ENCODE peak calls at places on chromosomes 7 and 10, in five cellular contexts. One of them, this sample, is unnamed.

GRCh38 chr10:101816913-101817541 is 1.2 kb downstream of the OGA start:
- DNase-seq in transverse colon: no peak
- DNase-seq in HepG2: no peak
- DNase-seq in prostate gland: no peak
- DNase-seq in HCT116: no peak
- DNase-seq in this sample: no peak

GRCh38 chr10:89332092-89332633 is 4.4 kb downstream of the IFIT3 start:
- DNase-seq in transverse colon: no peak
- DNase-seq in HepG2: peak; percentile 41
- DNase-seq in prostate gland: no peak
- DNase-seq in HCT116: no peak
- DNase-seq in this sample: no peak

GRCh38 chr7:33040803-33041516 is 21.6 kb downstream of the NT5C3A start:
- DNase-seq in transverse colon: peak; percentile 80
- DNase-seq in HepG2: no peak
- DNase-seq in prostate gland: peak; percentile 9
- DNase-seq in HCT116: no peak
- DNase-seq in this sample: no peak

GRCh38 chr10:75345738-75346137 is 55.8 kb downstream of the ZNF503 start:
- DNase-seq in transverse colon: no peak
- DNase-seq in HepG2: peak; percentile 7
- DNase-seq in prostate gland: no peak
- DNase-seq in HCT116: no peak
- DNase-seq in this sample: no peak

GRCh38 chr7:55280031-55280454 is 85.1 kb upstream of the LANCL2 start:
- DNase-seq in transverse colon: peak; percentile 65
- DNase-seq in HepG2: peak; percentile 55
- DNase-seq in prostate gland: peak; percentile 55
- DNase-seq in HCT116: peak; percentile 59
- DNase-seq in this sample: peak; percentile 45

GRCh38 chr7:1995426-1995825 is 237.3 kb downstream of the MAD1L1 start:
- DNase-seq in transverse colon: no peak
- DNase-seq in HepG2: no peak
- DNase-seq in prostate gland: no peak
- DNase-seq in HCT116: no peak
- DNase-seq in this sample: no peak

GRCh38 chr7:95476904-95477594 is 8.7 kb upstream of the ASB4 start:
- DNase-seq in transverse colon: peak; percentile 72
- DNase-seq in HepG2: peak; percentile 73
- DNase-seq in prostate gland: peak; percentile 64
- DNase-seq in HCT116: peak; percentile 62
- DNase-seq in this sample: no peak

GRCh38 chr7:96321670-96322372 is at the start of gene SLC25A13:
- DNase-seq in transverse colon: peak; percentile 93
- DNase-seq in HepG2: peak; percentile 86
- DNase-seq in prostate gland: peak; percentile 77
- DNase-seq in HCT116: peak; percentile 75
- DNase-seq in this sample: peak; percentile 69

GRCh38 chr7:43444711-43445578 is 138.0 kb upstream of the STK17A start:
- DNase-seq in transverse colon: no peak
- DNase-seq in HepG2: no peak
- DNase-seq in prostate gland: no peak
- DNase-seq in HCT116: no peak
- DNase-seq in this sample: no peak

GRCh38 chr7:22267989-22268615 is 88.9 kb downstream of the RAPGEF5 start:
- DNase-seq in transverse colon: no peak
- DNase-seq in HepG2: no peak
- DNase-seq in prostate gland: no peak
- DNase-seq in HCT116: no peak
- DNase-seq in this sample: no peak

GRCh38 chr10:119125942-119126341 is 22.0 kb downstream of the DENND10 start:
- DNase-seq in transverse colon: no peak
- DNase-seq in HepG2: no peak
- DNase-seq in prostate gland: no peak
- DNase-seq in HCT116: no peak
- DNase-seq in this sample: no peak

GRCh38 chr7:133859191-133859590 is 267.9 kb upstream of the LRGUK start:
- DNase-seq in transverse colon: no peak
- DNase-seq in HepG2: no peak
- DNase-seq in prostate gland: no peak
- DNase-seq in HCT116: no peak
- DNase-seq in this sample: no peak

DNA sequence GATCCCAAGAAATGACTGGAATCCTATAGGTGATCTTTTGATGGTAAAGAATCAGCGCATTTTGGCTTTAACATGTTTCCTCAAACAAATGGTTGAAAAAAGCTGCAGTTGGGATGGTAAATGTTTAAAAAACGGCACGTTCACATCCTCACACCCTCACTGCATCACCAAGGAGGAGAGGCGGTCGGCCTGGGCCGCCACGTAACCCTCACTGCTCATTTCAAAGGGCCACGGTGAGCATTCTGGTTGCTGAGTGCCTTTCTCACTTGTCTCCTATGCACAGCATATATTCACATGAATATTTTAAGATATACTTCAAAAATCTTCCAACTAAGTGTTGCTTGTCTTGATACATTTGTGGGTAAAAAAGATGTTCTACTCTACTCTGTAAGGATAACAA is 233.2 kb downstream of the DNAJB6 start:
- DNase-seq in transverse colon: no peak
- DNase-seq in HepG2: no peak
- DNase-seq in prostate gland: no peak
- DNase-seq in HCT116: no peak
- DNase-seq in this sample: no peak
- H3K9me3 ChIP-seq in transverse colon: no peaks in the 10 kb centered on the region
- H3K9me3 ChIP-seq in HepG2: no peaks in the 10 kb centered on the region
- H3K9me3 ChIP-seq in prostate gland: no peaks in the 10 kb centered on the region
- H3K9me3 ChIP-seq in HCT116: no peaks in the 10 kb centered on the region
- H3K9me3 ChIP-seq in this sample: no peaks in the 10 kb centered on the region

DNA sequence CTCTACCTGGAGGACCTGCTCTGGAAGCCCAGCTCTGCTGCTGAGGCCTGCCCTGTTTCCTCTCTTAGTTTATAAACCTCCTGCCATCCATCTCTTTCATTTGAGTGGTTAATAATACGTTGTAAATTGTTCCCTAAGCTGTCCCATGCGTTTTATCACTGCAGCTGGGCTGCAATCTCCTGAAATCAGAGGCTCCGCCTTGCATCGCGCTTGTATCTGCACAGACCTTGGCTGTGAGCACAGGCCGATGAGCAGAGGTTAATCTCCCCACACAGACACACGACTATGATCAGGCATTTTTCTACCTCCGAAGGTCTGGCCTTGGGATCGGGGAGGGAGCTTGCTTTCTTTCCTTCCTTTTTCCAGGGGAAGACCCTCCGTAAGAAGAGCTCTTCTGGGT is 231.4 kb upstream of the PFKP start:
- DNase-seq in transverse colon: no peak
- DNase-seq in HepG2: no peak
- DNase-seq in prostate gland: no peak
- DNase-seq in HCT116: no peak
- DNase-seq in this sample: no peak
- H3K27ac ChIP-seq in transverse colon: no peak overlapping the region
- H3K27ac ChIP-seq in HepG2: no peak overlapping the region
- H3K27ac ChIP-seq in prostate gland: no peak overlapping the region
- H3K27ac ChIP-seq in HCT116: no peak overlapping the region
- H3K27ac ChIP-seq in this sample: no peak overlapping the region

DNA sequence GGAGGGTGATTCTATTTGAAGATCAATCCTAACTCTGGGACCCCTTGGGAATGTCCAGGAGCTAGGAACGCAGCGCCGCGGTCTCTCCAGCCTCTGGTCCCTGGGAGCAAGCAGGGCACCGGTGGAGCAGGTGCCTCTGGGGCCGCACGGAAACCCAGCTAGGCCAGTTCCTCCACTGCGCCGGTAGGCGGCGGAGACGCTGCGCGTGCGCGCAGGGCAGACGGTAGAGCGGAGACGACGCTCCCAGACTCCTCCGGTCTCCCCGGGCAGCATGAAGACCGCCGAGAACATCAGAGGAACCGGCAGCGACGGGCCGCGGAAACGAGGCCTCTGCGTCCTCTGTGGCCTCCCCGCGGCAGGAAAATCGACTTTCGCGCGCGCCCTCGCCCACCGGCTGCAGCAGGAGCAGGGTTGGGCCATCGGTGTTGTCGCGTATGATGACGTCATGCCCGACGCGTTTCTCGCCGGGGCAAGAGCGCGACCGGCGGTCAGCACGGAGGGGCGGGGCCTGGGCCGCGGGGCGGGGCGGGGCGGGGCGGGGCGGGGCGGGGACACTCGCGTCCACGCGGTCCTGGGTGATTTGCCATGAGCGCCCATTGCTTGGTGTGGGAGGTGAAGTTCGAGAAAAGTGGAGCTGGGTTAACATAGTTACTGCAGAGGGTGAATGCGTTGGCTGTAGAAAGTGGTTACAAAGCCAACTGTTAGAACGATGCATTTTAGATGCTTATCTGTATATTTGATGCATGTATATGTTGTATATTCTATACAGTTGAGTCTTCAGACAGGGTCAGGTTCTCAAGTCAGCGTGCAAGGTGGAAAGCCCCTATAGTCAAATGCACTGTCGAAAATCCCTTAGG is at the start of gene PSTK:
- DNase-seq in transverse colon: peak; percentile 93
- DNase-seq in HepG2: peak; percentile 81
- DNase-seq in prostate gland: peak; percentile 79
- DNase-seq in HCT116: peak; percentile 94
- DNase-seq in this sample: peak; percentile 86
- TF ChIP-seq POLR2AphosphoS5 in transverse colon: peak; percentile 83
- TF ChIP-seq POLR2AphosphoS5 in HepG2: peak; percentile 75
- TF ChIP-seq POLR2AphosphoS5 in prostate gland: peak; percentile 84
- TF ChIP-seq POLR2AphosphoS5 in HCT116: peak; percentile 84
- TF ChIP-seq POLR2AphosphoS5 in this sample: peak; percentile 85

DNA sequence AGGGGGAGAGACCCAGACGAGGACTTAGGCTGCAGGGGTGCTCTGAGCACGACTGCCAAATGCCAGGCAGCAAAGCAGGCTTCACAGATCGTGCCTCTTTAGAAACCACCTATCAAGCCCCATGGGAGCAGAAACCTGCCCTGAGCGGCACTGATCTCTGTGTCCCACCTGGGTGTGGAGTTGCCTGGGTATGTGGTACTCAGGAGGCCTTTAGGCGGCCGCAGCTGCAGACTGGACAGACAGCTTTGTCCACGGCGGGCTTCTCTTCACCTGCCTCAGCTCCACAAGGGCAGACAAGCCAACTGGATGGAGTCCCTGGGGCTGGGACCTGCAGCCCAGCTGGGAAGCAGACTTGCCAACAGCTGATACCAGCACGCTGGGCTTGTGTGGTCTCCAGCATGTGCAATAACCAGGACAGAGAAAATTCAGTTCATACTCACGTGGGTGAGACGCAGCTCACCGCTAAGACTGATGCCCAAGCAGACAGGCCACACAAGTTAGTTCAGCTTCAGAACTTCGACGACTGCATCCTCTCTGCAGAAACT is 163.2 kb downstream of the EBF3 start:
- DNase-seq in transverse colon: no peak
- DNase-seq in HepG2: no peak
- DNase-seq in prostate gland: no peak
- DNase-seq in HCT116: no peak
- DNase-seq in this sample: no peak
- H3K9me3 ChIP-seq in transverse colon: peaks cover 12% of the 10 kb centered on the region
- H3K9me3 ChIP-seq in HepG2: peaks cover 21% of the 10 kb centered on the region
- H3K9me3 ChIP-seq in prostate gland: no peaks in the 10 kb centered on the region
- H3K9me3 ChIP-seq in HCT116: no peaks in the 10 kb centered on the region
- H3K9me3 ChIP-seq in this sample: no peaks in the 10 kb centered on the region